ENCODE peak calls at places on chromosomes 5 and 9, in nine cellular contexts. N, Q, K, I, S, Y, F, C and L are unnamed samples.

GRCh38 chr5:112106878-112107277 is 312.2 kb downstream of the EPB41L4A start:
- DNase-seq in K (no peak), Q (no peak), C (no peak), S (no peak), Y (no peak), I (no peak), F (no peak), N (no peak), L (no peak)

GRCh38 chr9:33460854-33461253 is 12.9 kb downstream of the NOL6 start:
- DNase-seq in K (no peak), Q (no peak), F (no peak), N (no peak), S (peak), Y (no peak), C (no peak), I (no peak), L (no peak)

GRCh38 chr5:138353550-138353893 is 1.0 kb downstream of the KDM3B start:
- DNase-seq in S (no peak), Q (no peak), N (no peak), K (no peak), F (no peak), I (no peak), C (no peak), Y (no peak), L (no peak)

GRCh38 chr9:137218754-137219271 is 3.2 kb downstream of the RNF208 start:
- DNase-seq in Q (peak), C (no peak), N (no peak), Y (peak), K (no peak), S (no peak), F (peak), I (peak), L (peak)

GRCh38 chr5:7464182-7464581 is 68.2 kb downstream of the ADCY2 start:
- DNase-seq in S (no peak), I (no peak), F (no peak), Q (no peak), N (no peak), Y (no peak), K (peak), C (no peak), L (no peak)

GRCh38 chr5:82183828-82184227 is 94.3 kb downstream of the RPS23 start:
- DNase-seq in N (no peak), Y (peak), C (no peak), K (no peak), F (no peak), S (no peak), Q (no peak), I (no peak), L (no peak)

GRCh38 chr5:140309706-140310249 is 6.9 kb upstream of the PFDN1 start:
- DNase-seq in F (no peak), I (no peak), N (no peak), K (no peak), Y (no peak), S (no peak), Q (no peak), C (no peak), L (no peak)

GRCh38 chr9:30410273-30410672 is 1974.2 kb upstream of the ACO1 start:
- DNase-seq in I (no peak), C (no peak), K (no peak), Y (no peak), N (no peak), F (no peak), Q (no peak), S (no peak), L (no peak)

GRCh38 chr5:10689391-10690081 is 71.5 kb downstream of the DAP start:
- DNase-seq in I (peak), C (peak), Q (peak), K (peak), N (no peak), F (peak), S (no peak), Y (peak), L (peak)

GRCh38 chr5:138470322-138471285 is 5.3 kb downstream of the EGR1 start:
- DNase-seq in C (no peak), Q (peak), I (no peak), F (no peak), N (peak), Y (no peak), S (no peak), K (no peak), L (no peak)

GRCh38 chr5:73917433-73917832 is 291.4 kb downstream of the ARHGEF28 start:
- DNase-seq in C (no peak), F (peak), S (no peak), K (no peak), Y (no peak), I (peak), Q (no peak), N (no peak), L (no peak)

GRCh38 chr9:118330191-118330986 is 626.2 kb downstream of the TLR4 start:
- DNase-seq in K (no peak), Y (no peak), N (no peak), Q (no peak), S (no peak), F (no peak), C (no peak), I (peak), L (no peak)

GRCh38 chr9:37220971-37221370 is 100.6 kb downstream of the ZCCHC7 start:
- DNase-seq in K (no peak), F (no peak), N (no peak), I (no peak), Q (no peak), C (no peak), Y (peak), S (no peak), L (no peak)

GRCh38 chr5:11563822-11564221 is 340.4 kb downstream of the CTNND2 start:
- DNase-seq in N (no peak), I (no peak), C (no peak), F (no peak), Y (no peak), S (no peak), Q (no peak), K (no peak), L (no peak)

GRCh38 chr9:82961504-82962125 is 101.3 kb downstream of the RASEF start:
- DNase-seq in Q (peak), I (peak), C (peak), F (peak), Y (peak), K (peak), N (peak), S (peak), L (peak)

GRCh38 chr5:52948418-52949076 is 40.6 kb upstream of the ITGA2 start:
- DNase-seq in N (peak), S (peak), Y (peak), C (peak), I (peak), F (peak), Q (peak), K (peak), L (peak)

GRCh38 chr5:39203291-39203922 is 16.0 kb downstream of the FYB1 start:
- DNase-seq in F (no peak), K (no peak), S (no peak), N (no peak), C (no peak), Y (no peak), I (no peak), Q (no peak), L (no peak)

GRCh38 chr5:179486596-179487051 is 63.7 kb upstream of the RUFY1 start:
- DNase-seq in N (no peak), C (no peak), Q (no peak), F (peak), S (no peak), K (no peak), Y (peak), I (no peak), L (no peak)

GRCh38 chr9:12699529-12699928 is 6.3 kb downstream of the TYRP1 start:
- DNase-seq in Y (peak), F (peak), S (no peak), I (peak), K (peak), Q (peak), N (no peak), C (no peak), L (no peak)

GRCh38 chr9:110327735-110328134 is 9.9 kb downstream of the TXNDC8 start:
- DNase-seq in C (no peak), Q (no peak), N (no peak), K (no peak), Y (no peak), F (no peak), S (no peak), I (no peak), L (no peak)

GRCh38 chr5:171166766-171167165 is 142.3 kb upstream of the TLX3 start:
- DNase-seq in N (no peak), S (no peak), I (no peak), C (no peak), Y (no peak), Q (no peak), F (no peak), K (no peak), L (no peak)

GRCh38 chr5:180315762-180316212 is 23.9 kb upstream of the MAPK9 start:
- DNase-seq in C (no peak), Q (peak), K (peak), N (peak), S (peak), Y (peak), F (peak), I (peak), L (peak)

GRCh38 chr5:135436856-135437795 is 10.0 kb downstream of the DCANP1 start:
- DNase-seq in I (no peak), N (no peak), Q (no peak), Y (no peak), S (peak), C (no peak), K (no peak), F (no peak), L (no peak)

GRCh38 chr5:151770383-151771258 is 1.1 kb upstream of the G3BP1 start:
- DNase-seq in C (peak), N (no peak), Q (peak), Y (peak), K (peak), I (peak), S (no peak), F (peak), L (peak)